ENCODE peak calls at places on chromosomes 3 and 15, in six cellular contexts. U is tibial nerve, F is upper lobe of left lung, G is SK-N-SH, S is stomach, W is ovary. Q is an unnamed sample.

GRCh38 chr3:172332256-172333041 is 115.8 kb downstream of the GHSR start:
- DNase-seq in G (peak; percentile 66), W (peak; percentile 49), F (no peak), S (peak; percentile 76), U (peak; percentile 85), Q (no peak)

GRCh38 chr15:49696441-49696840 is 75.6 kb downstream of the DTWD1 start:
- DNase-seq in W (no peak), G (no peak), U (no peak), F (no peak), S (no peak), Q (no peak)

GRCh38 chr15:74042603-74043424 is 39.5 kb downstream of the GOLGA6A start:
- DNase-seq in F (no peak), W (no peak), S (no peak), G (no peak), U (no peak), Q (no peak)

GRCh38 chr15:53880353-53880752 is 97.9 kb upstream of the UNC13C start:
- DNase-seq in W (no peak), F (no peak), G (no peak), S (no peak), U (no peak), Q (no peak)

GRCh38 chr3:42406727-42407450 is 3.5 kb downstream of the LYZL4 start:
- DNase-seq in F (no peak), S (no peak), W (no peak), G (no peak), U (no peak), Q (no peak)

GRCh38 chr3:122421836-122422235 is 6.0 kb upstream of the WDR5B start:
- DNase-seq in G (no peak), F (no peak), S (no peak), W (no peak), U (no peak), Q (no peak)

GRCh38 chr3:39139442-39139841 is 13.9 kb downstream of the CSRNP1 start:
- DNase-seq in S (no peak), F (no peak), G (no peak), U (no peak), W (no peak), Q (no peak)

GRCh38 chr3:98326036-98326435 is 27.6 kb upstream of the OR5K4 start:
- DNase-seq in W (no peak), F (no peak), S (no peak), U (no peak), G (no peak), Q (no peak)

GRCh38 chr3:134793562-134793961 is 1.5 kb upstream of the EPHB1 start:
- DNase-seq in F (no peak), S (no peak), W (no peak), U (no peak), G (no peak), Q (no peak)

GRCh38 chr3:107218864-107219269 is 158.4 kb upstream of the CCDC54 start:
- DNase-seq in F (no peak), W (no peak), G (no peak), S (no peak), U (no peak), Q (no peak)

GRCh38 chr15:73956276-73957086 is 30.2 kb downstream of the LOXL1 start:
- DNase-seq in U (no peak), F (peak; percentile 63), S (peak; percentile 57), W (no peak), G (no peak), Q (peak; percentile 75)

GRCh38 chr15:42640103-42640502 is 64.7 kb downstream of the STARD9 start:
- DNase-seq in U (no peak), F (no peak), G (no peak), S (no peak), W (no peak), Q (no peak)

GRCh38 chr3:99500485-99500884 is 137.9 kb upstream of the COL8A1 start:
- DNase-seq in U (no peak), G (no peak), W (no peak), S (no peak), F (no peak), Q (no peak)

GRCh38 chr15:38073278-38073930 is 139.0 kb downstream of the TMCO5A start:
- DNase-seq in G (no peak), F (no peak), W (peak; percentile 53), U (no peak), S (no peak), Q (no peak)

GRCh38 chr15:74251187-74251811 is 15.2 kb downstream of the CCDC33 start:
- DNase-seq in G (peak; percentile 54), F (no peak), U (no peak), S (peak; percentile 93), W (no peak), Q (no peak)

GRCh38 chr3:43217633-43218032 is 68.7 kb upstream of the SNRK start:
- DNase-seq in S (no peak), G (no peak), W (no peak), F (no peak), U (no peak), Q (no peak)

GRCh38 chr3:56966104-56966503 is 94.4 kb upstream of the SPATA12 start:
- DNase-seq in S (no peak), W (no peak), U (no peak), F (no peak), G (no peak), Q (no peak)

GRCh38 chr15:59298255-59298856 is 74.3 kb downstream of the MYO1E start:
- DNase-seq in G (no peak), W (no peak), S (no peak), F (no peak), U (no peak), Q (no peak)

GRCh38 chr15:59946084-59946483 is 58.0 kb upstream of the FOXB1 start:
- DNase-seq in G (no peak), S (no peak), U (no peak), F (no peak), W (no peak), Q (no peak)

GRCh38 chr3:130711885-130712284 is 34.7 kb downstream of the PIK3R4 start:
- DNase-seq in U (no peak), W (no peak), F (no peak), G (no peak), S (no peak), Q (no peak)

GRCh38 chr15:94056314-94056713 is 175.0 kb upstream of the MCTP2 start:
- DNase-seq in S (no peak), G (no peak), F (no peak), U (no peak), W (no peak), Q (no peak)

GRCh38 chr3:172716476-172716875 is 5.6 kb upstream of the NCEH1 start:
- DNase-seq in G (no peak), S (no peak), U (peak; percentile 50), W (no peak), F (no peak), Q (no peak)

GRCh38 chr3:60086811-60087210 is 1037.0 kb upstream of the CFAP20DC start:
- DNase-seq in U (no peak), F (no peak), G (no peak), S (no peak), W (no peak), Q (no peak)

GRCh38 chr15:34818531-34818930 is 23.2 kb upstream of the ACTC1 start:
- DNase-seq in F (no peak), U (no peak), S (no peak), G (no peak), W (no peak), Q (no peak)

GRCh38 chr3:158808697-158809096 is 6.8 kb downstream of the MFSD1 start:
- DNase-seq in F (no peak), U (no peak), W (no peak), G (no peak), S (no peak), Q (no peak)

GRCh38 chr15:35557544-35557943 is 11.6 kb upstream of the DPH6 start:
- DNase-seq in F (no peak), G (no peak), S (no peak), W (no peak), U (no peak), Q (no peak)

GRCh38 chr15:90957105-90957790 is 2.6 kb downstream of the RCCD1 start:
- DNase-seq in W (no peak), F (peak; percentile 90), U (no peak), S (peak; percentile 42), G (peak; percentile 77), Q (no peak)

GRCh38 chr15:93179072-93179471 is 90.1 kb upstream of the RGMA start:
- DNase-seq in U (peak; percentile 56), W (peak; percentile 28), S (peak; percentile 27), F (peak; percentile 54), G (peak; percentile 24), Q (no peak)

GRCh38 chr15:56968821-56969220 is 50.4 kb downstream of the TCF12 start:
- DNase-seq in U (no peak), S (no peak), G (no peak), F (no peak), W (no peak), Q (no peak)

GRCh38 chr3:112459750-112460149 is 39.5 kb downstream of the BTLA start:
- DNase-seq in U (no peak), G (no peak), S (no peak), W (no peak), F (no peak), Q (no peak)
- H3K4me3 ChIP-seq in U (no peak overlapping the region), G (no peak overlapping the region), S (no peak overlapping the region), W (no peak overlapping the region), F (no peak overlapping the region), Q (no peak overlapping the region)

GRCh38 chr3:167008765-167009164 is 371.3 kb downstream of the ZBBX start:
- DNase-seq in U (no peak), G (no peak), F (no peak), W (no peak), S (no peak), Q (no peak)
- TF ChIP-seq EP300 in U (no peak), G (no peak), F (no peak), W (no peak), S (no peak), Q (no peak)

GRCh38 chr3:8421267-8421666 is 80.4 kb upstream of the LMCD1 start:
- DNase-seq in S (no peak), F (no peak), U (no peak), G (no peak), W (no peak), Q (no peak)

GRCh38 chr3:8420613-8421012 is 81.0 kb upstream of the LMCD1 start:
- DNase-seq in U (no peak), G (no peak), S (no peak), W (no peak), F (no peak), Q (no peak)

GRCh38 chr3:8413337-8413926 is 88.2 kb upstream of the LMCD1 start:
- DNase-seq in S (no peak), W (no peak), G (no peak), U (no peak), F (no peak), Q (no peak)

GRCh38 chr3:8421711-8422110 is 79.9 kb upstream of the LMCD1 start:
- DNase-seq in S (no peak), W (no peak), G (no peak), U (no peak), F (no peak), Q (no peak)

DNA sequence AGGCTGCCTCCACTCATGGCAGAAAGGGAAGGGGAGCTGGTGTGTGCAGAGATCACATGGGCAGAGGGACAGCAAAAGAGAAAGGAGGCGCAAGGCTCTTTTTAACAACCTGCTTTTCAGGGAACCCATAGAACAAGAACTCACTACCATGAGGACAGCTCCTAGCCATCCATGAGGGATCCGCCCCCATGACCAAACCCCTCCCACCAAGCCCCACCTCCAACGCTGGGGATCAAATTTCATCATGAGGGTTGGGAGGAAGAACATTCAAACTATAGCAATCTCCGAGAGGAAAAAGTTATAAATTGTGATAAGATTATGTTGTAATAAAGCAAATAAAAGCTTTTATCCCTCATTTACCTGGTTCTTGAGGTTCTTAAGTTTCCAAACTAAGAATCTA is 84.7 kb upstream of the LMCD1 start:
- DNase-seq in W (no peak), S (peak; percentile 55), F (no peak), U (no peak), G (no peak), Q (no peak)
- H3K4me3 ChIP-seq in W (no peak overlapping the region), S (no peak overlapping the region), F (peak overlapping the region; percentile 25), U (no peak overlapping the region), G (peak overlapping the region; percentile 30), Q (no peak overlapping the region)

GRCh38 chr15:98983333-98983732 is 24.3 kb downstream of the PGPEP1L start:
- DNase-seq in S (peak; percentile 32), F (no peak), W (peak; percentile 75), G (no peak), U (peak; percentile 78), Q (no peak)
- TF ChIP-seq EP300 in S (no peak), F (no peak), W (no peak), G (no peak), U (peak; percentile 26), Q (no peak)

Q was measured in suprapubic skin.